ENCODE peak calls at places on chromosomes 4 and X, in four cellular contexts. G is HepG2, A is GM23338, Z is HCT116. C is an unnamed sample.

GRCh38 chr4:156971623-156972369 is at the start of gene PDGFC:
- DNase-seq in A (peak; percentile 85), G (peak; percentile 63), Z (no peak), C (peak; percentile 36)

GRCh38 chr4:145868637-145869409 is 69.8 kb downstream of the ZNF827 start:
- DNase-seq in Z (no peak), G (no peak), A (no peak), C (no peak)

GRCh38 chrX:102976290-102976689 is 39.2 kb downstream of the RAB40AL start:
- DNase-seq in A (no peak), Z (no peak), G (no peak), C (peak; percentile 68)

GRCh38 chrX:13463608-13464007 is 105.8 kb upstream of the EGFL6 start:
- DNase-seq in G (no peak), A (no peak), Z (no peak), C (no peak)

GRCh38 chr4:120855307-120856001 is 67.1 kb downstream of the PRDM5 start:
- DNase-seq in G (no peak), Z (no peak), A (no peak), C (no peak)

GRCh38 chr4:78923459-78924312 is 15.6 kb downstream of the PAQR3 start:
- DNase-seq in A (no peak), Z (no peak), G (peak; percentile 25), C (no peak)

GRCh38 chrX:155864655-155865054 is 16.5 kb upstream of the VAMP7 start:
- DNase-seq in Z (no peak), G (peak; percentile 6), A (peak; percentile 35), C (no peak)

GRCh38 chr4:119536572-119537528 is 91.8 kb downstream of the PDE5A start:
- DNase-seq in A (no peak), G (no peak), Z (no peak), C (no peak)

GRCh38 chr4:183831689-183832088 is 73.4 kb upstream of the STOX2 start:
- DNase-seq in G (no peak), A (no peak), Z (no peak), C (no peak)

GRCh38 chr4:31518796-31519250 is 798.7 kb downstream of the PCDH7 start:
- DNase-seq in G (no peak), Z (peak; percentile 48), A (no peak), C (no peak)

GRCh38 chrX:153598541-153599191 is at the start of gene CCNQ:
- DNase-seq in Z (no peak), G (no peak), A (peak; percentile 44), C (no peak)

GRCh38 chr4:183659919-183660318 is 826 bp downstream of the TRAPPC11 start:
- DNase-seq in A (no peak), G (no peak), Z (no peak), C (no peak)

GRCh38 chr4:149897784-149898183 is 82.1 kb upstream of the IQCM start:
- DNase-seq in A (peak; percentile 34), Z (peak; percentile 22), G (no peak), C (no peak)
- TF ChIP-seq CTCF in A (peak; percentile 62), Z (no peak), G (peak; percentile 58), C (no peak)

DNA sequence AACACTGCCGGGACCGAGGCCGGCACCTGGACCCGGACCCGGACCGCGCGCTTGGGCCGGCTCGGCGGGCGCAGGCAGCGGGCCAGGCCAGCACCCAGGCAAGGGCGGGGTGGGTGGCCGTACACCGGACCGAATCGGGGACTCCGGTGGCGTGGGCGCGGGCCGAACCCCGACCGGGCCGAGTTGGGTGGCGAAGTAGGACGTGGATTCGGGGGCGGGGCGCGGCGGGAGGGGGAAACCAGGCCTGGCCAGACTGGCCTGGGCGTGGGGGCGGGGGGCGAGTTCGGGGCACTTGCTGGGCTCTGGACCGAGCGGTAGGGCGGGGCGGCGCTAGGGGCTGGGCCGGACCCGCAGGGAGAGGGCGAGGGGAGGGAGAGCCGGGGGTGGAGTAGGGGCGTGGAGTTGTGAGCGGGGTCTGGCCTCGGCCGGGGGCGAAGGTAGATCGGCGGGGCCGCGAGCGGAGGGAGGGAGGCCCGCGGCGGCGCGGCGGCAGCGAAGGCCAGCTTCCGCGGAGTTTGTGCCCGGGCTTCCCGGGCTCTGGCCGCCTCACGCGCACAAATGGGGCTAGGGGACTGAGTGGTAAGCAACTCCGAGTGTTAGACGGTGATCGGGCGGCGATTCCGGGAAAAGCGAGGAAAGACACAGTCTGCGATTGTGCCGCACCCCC is 1.8 kb upstream of the BCORL1 start:
- DNase-seq in Z (no peak), G (peak; percentile 25), A (peak; percentile 58), C (no peak)
- TF ChIP-seq POLR2AphosphoS5 in Z (peak; percentile 64), G (no peak), A (no peak), C (no peak)

DNA sequence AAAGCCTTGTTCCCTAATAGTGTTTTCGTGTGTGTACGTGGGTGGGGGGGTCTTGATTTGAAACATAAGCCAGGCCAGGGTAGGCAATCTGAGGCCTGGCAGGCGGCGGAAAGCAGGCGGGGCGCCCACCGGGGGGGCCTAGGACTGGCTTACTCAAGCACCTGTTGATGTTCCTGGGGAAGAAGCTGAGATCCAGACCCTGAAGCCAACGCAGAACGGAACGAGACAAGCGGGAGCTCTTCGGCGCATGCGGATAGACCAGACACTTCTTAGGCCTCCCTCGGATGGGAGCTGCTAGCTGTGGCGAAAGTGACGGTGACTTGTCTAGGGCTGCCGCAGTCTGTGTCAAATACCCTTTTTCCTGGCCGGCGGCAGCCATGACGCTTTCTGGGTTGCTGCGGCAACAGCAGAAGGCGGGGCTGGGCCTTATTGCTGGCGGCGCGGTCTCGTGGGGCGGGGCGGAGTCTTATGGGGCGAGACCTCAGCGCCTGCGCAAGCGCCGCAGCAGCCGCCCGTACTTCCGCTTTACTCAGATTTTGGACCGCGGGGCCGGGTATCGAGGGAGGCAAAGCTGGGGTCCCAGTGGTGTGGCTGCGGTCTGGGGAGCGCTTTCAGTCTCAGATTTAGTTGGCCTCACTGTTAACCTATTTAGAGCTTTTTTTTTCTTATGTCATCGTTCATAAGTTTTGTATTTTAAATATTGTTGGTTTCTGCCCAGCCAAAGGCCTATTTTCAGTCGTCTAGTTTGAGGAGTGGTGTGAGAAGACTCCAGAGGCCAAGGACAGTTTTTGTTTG is at the start of gene SPATA4:
- DNase-seq in G (peak; percentile 65), Z (peak; percentile 73), A (peak; percentile 96), C (peak; percentile 94)
- TF ChIP-seq REST in G (no peak), Z (no peak), A (no peak), C (peak; percentile 28)

GRCh38 chr4:102423375-102423774 is 77.8 kb upstream of the NFKB1 start:
- DNase-seq in A (no peak), G (no peak), Z (no peak), C (no peak)

GRCh38 chr4:102422843-102423242 is 77.6 kb upstream of the SLC39A8 start:
- DNase-seq in G (no peak), Z (no peak), A (no peak), C (no peak)

GRCh38 chr4:102416765-102417164 is 71.5 kb upstream of the SLC39A8 start:
- DNase-seq in G (no peak), A (no peak), Z (no peak), C (no peak)

DNA sequence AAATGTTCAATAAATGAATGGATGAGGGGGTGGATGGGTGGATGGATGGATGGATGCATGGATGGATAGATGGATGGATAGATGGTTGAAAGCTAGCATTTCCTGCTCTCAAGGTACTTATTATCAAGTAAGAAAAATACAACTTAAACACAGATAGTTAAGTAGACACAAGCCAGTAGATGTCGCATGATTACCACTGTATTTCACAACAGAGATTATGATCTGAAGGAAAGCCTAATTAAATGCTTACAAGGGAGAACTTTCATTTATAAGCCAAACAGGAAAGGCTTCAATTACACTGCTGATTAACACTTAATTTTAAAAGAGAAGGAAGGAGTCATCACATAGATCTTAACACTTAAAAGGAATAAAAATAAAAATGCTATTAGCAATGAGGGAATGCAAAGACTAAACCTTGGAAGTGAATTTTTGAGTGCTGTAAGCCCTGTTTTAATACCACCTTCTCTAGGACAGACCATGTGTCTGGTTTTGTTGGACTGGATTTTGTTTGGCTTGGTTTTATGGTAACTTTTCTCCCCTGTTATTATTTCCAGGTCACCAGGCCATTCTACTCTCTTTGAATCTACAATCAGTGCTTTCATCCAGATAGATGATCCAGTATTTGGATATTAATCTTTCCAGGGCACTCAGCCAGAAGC is 75.4 kb upstream of the SLC39A8 start:
- DNase-seq in G (peak; percentile 7), Z (no peak), A (peak; percentile 7), C (no peak)
- TF ChIP-seq CTCF in G (peak; percentile 31), Z (no peak), A (no peak), C (no peak)

C was measured in HL-60.